ENCODE peak calls at places on chromosomes 2 and 18, in nine cellular contexts. Q is H9; C is stimulated activated CD4-positive, alpha-beta T cell treated with anti-CD3 and anti-CD28 coated beads, Interleukin-4, amount 100 ng/mL, for 4 hours; F is EL; I is A172; S is cerebellar cortex; B is iris pigment epithelial cell; X is Right ventricle myocardium inferior; R is activated CD8-positive, alpha-beta memory T cell treated with anti-CD3 and anti-CD28 coated beads for 4 hours. J is an unnamed sample.
A peak's percentile ranks its signal among the peaks of the same experiment; 100 is the strongest.

GRCh38 chr2:174902491-174903242 is 102.5 kb downstream of the CHN1 start:
- DNase-seq in Q (no peak), C (no peak), F (no peak), I (no peak), S (no peak), B (peak; percentile 73), X (no peak), R (no peak), J (no peak)

GRCh38 chr2:238714038-238714528 is 133.8 kb upstream of the TWIST2 start:
- DNase-seq in Q (no peak), C (no peak), F (no peak), I (peak; percentile 32), S (no peak), B (peak; percentile 15), X (no peak), R (no peak), J (no peak)

GRCh38 chr2:159922563-159922962 is 124.6 kb upstream of the CD302 start:
- DNase-seq in Q (no peak), C (no peak), F (no peak), I (no peak), S (no peak), B (peak; percentile 35), X (no peak), R (no peak), J (no peak)

GRCh38 chr2:111227716-111228141 is 107.0 kb downstream of the BCL2L11 start:
- DNase-seq in Q (peak; percentile 41), C (no peak), F (peak; percentile 92), I (peak; percentile 91), S (no peak), B (peak; percentile 77), X (no peak), R (no peak), J (peak; percentile 65)

GRCh38 chr2:136114392-136114791 is 3.6 kb downstream of the CXCR4 start:
- DNase-seq in Q (no peak), C (no peak), F (no peak), I (no peak), S (no peak), B (no peak), X (no peak), R (no peak), J (no peak)

GRCh38 chr18:32439802-32440201 is 30.9 kb downstream of the GAREM1 start:
- DNase-seq in Q (peak; percentile 33), C (no peak), F (no peak), I (no peak), S (no peak), B (no peak), X (no peak), R (no peak), J (no peak)

GRCh38 chr2:8281950-8282857 is 399.7 kb upstream of the ID2 start:
- DNase-seq in Q (no peak), C (no peak), F (no peak), I (no peak), S (no peak), B (no peak), X (no peak), R (no peak), J (no peak)

GRCh38 chr2:166337932-166338331 is 37.8 kb downstream of the SCN9A start:
- DNase-seq in Q (no peak), C (no peak), F (no peak), I (no peak), S (no peak), B (no peak), X (no peak), R (no peak), J (no peak)

GRCh38 chr2:192700934-192701333 is 506.2 kb upstream of the TMEFF2 start:
- DNase-seq in Q (no peak), C (no peak), F (no peak), I (no peak), S (no peak), B (peak; percentile 7), X (no peak), R (no peak), J (no peak)

GRCh38 chr2:132581917-132582316 is 88.1 kb downstream of the LYPD1 start:
- DNase-seq in Q (peak; percentile 41), C (no peak), F (no peak), I (peak; percentile 22), S (peak; percentile 15), B (no peak), X (no peak), R (no peak), J (no peak)

GRCh38 chr2:142140434-142140845 is 9.6 kb upstream of the LRP1B start:
- DNase-seq in Q (no peak), C (no peak), F (peak; percentile 14), I (peak; percentile 26), S (peak; percentile 57), B (peak; percentile 29), X (no peak), R (no peak), J (peak; percentile 9)

GRCh38 chr18:13313006-13313661 is 94.6 kb downstream of the LDLRAD4 start:
- DNase-seq in Q (no peak), C (peak; percentile 19), F (no peak), I (no peak), S (no peak), B (no peak), X (no peak), R (no peak), J (no peak)

GRCh38 chr2:14941151-14941631 is 308.7 kb downstream of the LRATD1 start:
- DNase-seq in Q (no peak), C (no peak), F (no peak), I (no peak), S (no peak), B (no peak), X (no peak), R (no peak), J (peak; percentile 11)